ENCODE peak calls at places on chromosomes 3 and 15, in seven cellular contexts. G, E, B, T, W, N and Y are unnamed samples.

GRCh38 chr3:128488995-128489859 is 3.8 kb downstream of the GATA2 start:
- DNase-seq in E (peak), W (no peak), G (peak), B (peak), T (peak), N (peak), Y (peak)

GRCh38 chr3:86990171-86990733 is 697 bp downstream of the VGLL3 start:
- DNase-seq in B (peak), E (no peak), W (no peak), G (peak), N (peak), T (no peak), Y (peak)

GRCh38 chr15:89806565-89807550 is 7.8 kb downstream of the ANPEP start:
- DNase-seq in T (no peak), E (no peak), G (peak), W (no peak), B (no peak), N (no peak), Y (no peak)

GRCh38 chr15:50083424-50084025 is 35.5 kb downstream of the ATP8B4 start:
- DNase-seq in N (no peak), G (no peak), E (no peak), T (no peak), B (no peak), W (no peak), Y (no peak)

GRCh38 chr3:175940881-175941280 is 1081.7 kb downstream of the NAALADL2 start:
- DNase-seq in G (peak), B (peak), E (no peak), N (no peak), W (no peak), T (no peak), Y (peak)

GRCh38 chr3:124587053-124587408 is 143.2 kb upstream of the UMPS start:
- DNase-seq in B (no peak), N (peak), E (no peak), W (no peak), T (no peak), G (no peak), Y (peak)

GRCh38 chr3:39794880-39795279 is 14.5 kb upstream of the MYRIP start:
- DNase-seq in N (no peak), W (no peak), G (no peak), T (no peak), E (no peak), B (no peak), Y (no peak)

GRCh38 chr15:29857196-29857595 is 34.9 kb upstream of the TJP1 start:
- DNase-seq in B (no peak), E (no peak), T (no peak), W (no peak), N (no peak), G (no peak), Y (no peak)

GRCh38 chr15:74904190-74904805 is 2.4 kb downstream of the FAM219B start:
- DNase-seq in W (no peak), B (no peak), E (no peak), T (no peak), G (peak), N (no peak), Y (no peak)

GRCh38 chr3:151217208-151217607 is 14.2 kb upstream of the GPR171 start:
- DNase-seq in E (no peak), N (no peak), B (no peak), W (no peak), G (no peak), T (no peak), Y (no peak)

GRCh38 chr3:80643421-80643820 is 875.6 kb upstream of the ROBO1 start:
- DNase-seq in T (no peak), W (no peak), E (no peak), N (no peak), B (no peak), G (no peak), Y (no peak)